ENCODE peak calls at places on chromosome 4, in ten cellular contexts. K, A, F, W, T, M, S, U, G and I are unnamed samples.

GRCh38 chr4:106803107-106803506 is 233.0 kb downstream of the DKK2 start:
- DNase-seq in F (no peak), K (no peak), W (no peak), M (no peak), T (no peak), G (no peak), U (no peak), A (no peak), S (no peak), I (peak; percentile 14)

GRCh38 chr4:134663742-134664141 is 462.2 kb upstream of the PABPC4L start:
- DNase-seq in G (no peak), M (no peak), T (no peak), A (no peak), U (no peak), S (no peak), W (no peak), F (no peak), K (no peak), I (no peak)

GRCh38 chr4:98474408-98474844 is 184.0 kb downstream of the TSPAN5 start:
- DNase-seq in S (no peak), U (no peak), W (no peak), G (peak; percentile 85), M (no peak), A (no peak), F (no peak), T (no peak), K (no peak), I (peak; percentile 63)

GRCh38 chr4:48337726-48338125 is 3.6 kb upstream of the SLAIN2 start:
- DNase-seq in U (no peak), G (no peak), A (no peak), F (no peak), S (no peak), K (no peak), T (no peak), M (no peak), W (no peak), I (peak; percentile 68)

GRCh38 chr4:188778880-188779279 is 639.6 kb downstream of the TRIML1 start:
- DNase-seq in A (no peak), F (no peak), S (no peak), U (no peak), G (peak; percentile 69), T (no peak), K (no peak), W (no peak), M (no peak), I (no peak)

GRCh38 chr4:20890752-20891151 is 190.5 kb downstream of the PACRGL start:
- DNase-seq in W (no peak), F (no peak), T (no peak), A (no peak), G (no peak), U (no peak), M (no peak), K (no peak), S (no peak), I (no peak)

GRCh38 chr4:111994392-111994791 is 150.9 kb upstream of the FAM241A start:
- DNase-seq in W (no peak), U (no peak), M (no peak), F (no peak), T (no peak), K (no peak), G (no peak), S (no peak), A (no peak), I (no peak)

GRCh38 chr4:154349829-154350228 is 141.8 kb downstream of the DCHS2 start:
- DNase-seq in K (no peak), U (no peak), W (no peak), T (no peak), A (no peak), S (peak; percentile 54), G (no peak), F (no peak), M (no peak), I (peak; percentile 35)

GRCh38 chr4:35966558-35966957 is 277.8 kb downstream of the ARAP2 start:
- DNase-seq in M (no peak), U (no peak), F (no peak), G (no peak), A (no peak), S (no peak), K (no peak), W (no peak), T (no peak), I (no peak)

GRCh38 chr4:5967783-5968182 is 50.4 kb downstream of the C4orf50 start:
- DNase-seq in U (no peak), S (no peak), W (no peak), F (no peak), G (no peak), T (no peak), M (no peak), K (no peak), A (no peak), I (no peak)

GRCh38 chr4:1050486-1051213 is 39.2 kb downstream of the FGFRL1 start:
- DNase-seq in S (peak; percentile 74), M (peak; percentile 76), W (no peak), K (no peak), T (no peak), F (no peak), G (no peak), A (no peak), U (peak; percentile 63), I (no peak)